ENCODE peak calls at places on chromosomes 2 and 18, in five cellular contexts. N, T, W, Q and K are unnamed samples.

GRCh38 chr2:161954103-161954502 is 119.9 kb downstream of the DPP4 start:
- DNase-seq in N (no peak), T (no peak), W (peak), Q (no peak), K (no peak)

GRCh38 chr2:45466045-45466444 is 145.0 kb downstream of the SRBD1 start:
- DNase-seq in N (no peak), T (no peak), W (no peak), Q (peak), K (no peak)

GRCh38 chr2:160339291-160339690 is 139.2 kb upstream of the ITGB6 start:
- DNase-seq in N (no peak), T (no peak), W (no peak), Q (no peak), K (no peak)

GRCh38 chr2:120395686-120396518 is 50.0 kb downstream of the INHBB start:
- DNase-seq in N (no peak), T (no peak), W (no peak), Q (peak), K (no peak)

GRCh38 chr2:204177977-204178522 is 241.5 kb downstream of the ICOS start:
- DNase-seq in N (no peak), T (no peak), W (peak), Q (peak), K (no peak)

GRCh38 chr2:191607101-191607500 is 70.8 kb upstream of the NABP1 start:
- DNase-seq in N (no peak), T (no peak), W (no peak), Q (no peak), K (no peak)

GRCh38 chr2:174048238-174048637 is 83.1 kb upstream of the SP3 start:
- DNase-seq in N (no peak), T (no peak), W (no peak), Q (no peak), K (no peak)

GRCh38 chr2:27723372-27724144 is 48.0 kb upstream of the MRPL33 start:
- DNase-seq in N (no peak), T (peak), W (no peak), Q (peak), K (no peak)

GRCh38 chr18:12946549-12947354 is 1.1 kb upstream of the SEH1L start:
- DNase-seq in N (peak), T (peak), W (no peak), Q (peak), K (no peak)

GRCh38 chr2:43100362-43100882 is 126.0 kb downstream of the ZFP36L2 start:
- DNase-seq in N (no peak), T (no peak), W (no peak), Q (no peak), K (no peak)

GRCh38 chr2:43099797-43100196 is 126.6 kb downstream of the ZFP36L2 start:
- DNase-seq in N (no peak), T (no peak), W (no peak), Q (no peak), K (no peak)

GRCh38 chr2:43101751-43102150 is 124.7 kb downstream of the ZFP36L2 start:
- DNase-seq in N (no peak), T (no peak), W (no peak), Q (peak), K (no peak)

GRCh38 chr2:43102366-43103092 is 123.9 kb downstream of the ZFP36L2 start:
- DNase-seq in N (no peak), T (peak), W (no peak), Q (peak), K (no peak)

GRCh38 chr2:43100883-43101662 is 125.3 kb downstream of the ZFP36L2 start:
- DNase-seq in N (no peak), T (peak), W (no peak), Q (peak), K (no peak)
- H3K4me3 ChIP-seq in N (no peak), T (no peak), W (no peak), Q (no peak), K (peak)

GRCh38 chr2:171294608-171295007 is 133.9 kb upstream of the TLK1 start:
- DNase-seq in N (no peak), T (no peak), W (no peak), Q (no peak), K (no peak)

GRCh38 chr2:171293661-171294060 is 133.0 kb upstream of the TLK1 start:
- DNase-seq in N (no peak), T (peak), W (no peak), Q (no peak), K (no peak)

GRCh38 chr2:171297951-171298350 is 135.8 kb downstream of the METTL8 start:
- DNase-seq in N (peak), T (peak), W (no peak), Q (no peak), K (no peak)
- H3K4me3 ChIP-seq in N (peak), T (no peak), W (no peak), Q (no peak), K (no peak)

GRCh38 chr2:148517296-148517695 is 127.3 kb upstream of the EPC2 start:
- DNase-seq in N (no peak), T (no peak), W (no peak), Q (no peak), K (no peak)

GRCh38 chr2:148515170-148515569 is 129.4 kb upstream of the EPC2 start:
- DNase-seq in N (no peak), T (no peak), W (no peak), Q (no peak), K (no peak)

GRCh38 chr2:148517822-148518221 is 126.7 kb upstream of the EPC2 start:
- DNase-seq in N (no peak), T (no peak), W (no peak), Q (no peak), K (no peak)

GRCh38 chr2:148513425-148513824 is 131.1 kb upstream of the EPC2 start:
- DNase-seq in N (no peak), T (no peak), W (no peak), Q (no peak), K (no peak)

GRCh38 chr2:148515976-148516375 is 128.6 kb upstream of the EPC2 start:
- DNase-seq in N (no peak), T (peak), W (no peak), Q (no peak), K (no peak)
- H3K4me3 ChIP-seq in N (no peak), T (no peak), W (no peak), Q (no peak), K (no peak)

GRCh38 chr2:48009256-48009655 is 103.0 kb upstream of the FBXO11 start:
- DNase-seq in N (no peak), T (no peak), W (no peak), Q (no peak), K (no peak)
- H3K4me3 ChIP-seq in N (no peak), T (no peak), W (no peak), Q (no peak), K (no peak)

DNA sequence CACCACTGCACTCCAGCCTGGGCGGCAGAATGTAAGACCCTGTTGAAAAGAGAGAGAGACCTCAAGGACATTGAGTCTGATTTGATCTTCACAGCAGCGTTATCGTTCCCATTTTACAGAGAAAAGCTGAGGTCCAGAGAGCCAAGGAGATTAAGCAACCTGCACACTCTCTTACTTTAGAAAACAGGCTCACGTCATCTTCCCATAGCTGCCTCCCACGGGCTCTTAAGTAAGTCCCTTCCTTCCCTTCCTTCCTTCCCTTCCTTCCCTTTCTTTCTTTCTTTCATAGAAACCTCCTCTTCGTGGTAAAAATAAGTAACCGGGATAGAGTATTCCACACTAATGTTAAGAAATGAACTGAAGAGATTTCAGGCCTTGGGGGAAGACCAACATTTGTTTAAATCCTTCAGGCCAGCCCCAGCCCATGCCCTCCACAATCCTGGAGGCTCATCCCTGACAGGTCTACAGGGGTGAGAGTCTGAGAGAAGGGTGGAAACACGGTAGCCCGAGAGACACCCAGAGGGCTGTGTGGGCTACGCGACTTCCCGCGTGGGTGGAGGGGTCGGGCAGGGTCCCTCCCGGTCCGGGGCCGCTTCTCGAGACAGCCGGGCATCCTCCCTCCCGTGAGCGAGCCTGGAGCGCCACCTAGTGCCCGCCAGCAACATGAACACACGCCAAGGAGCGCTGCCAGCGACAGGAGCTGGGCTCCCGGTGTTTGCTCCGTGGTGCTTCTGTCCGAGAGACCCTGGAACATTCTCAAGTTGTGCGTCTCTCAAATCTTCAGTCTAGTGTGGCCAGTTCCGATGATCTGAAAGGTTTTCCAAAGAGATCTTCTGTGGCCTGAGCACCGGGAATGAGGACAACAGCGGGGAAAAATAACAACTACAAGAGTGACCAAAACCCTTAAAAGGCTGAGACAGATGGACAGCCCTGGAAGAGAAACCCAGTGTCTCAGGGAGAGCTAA is 160.3 kb downstream of the INO80D start:
- DNase-seq in N (no peak), T (peak), W (peak), Q (peak), K (no peak)
- H3K4me3 ChIP-seq in N (peak), T (peak), W (no peak), Q (no peak), K (peak)

DNA sequence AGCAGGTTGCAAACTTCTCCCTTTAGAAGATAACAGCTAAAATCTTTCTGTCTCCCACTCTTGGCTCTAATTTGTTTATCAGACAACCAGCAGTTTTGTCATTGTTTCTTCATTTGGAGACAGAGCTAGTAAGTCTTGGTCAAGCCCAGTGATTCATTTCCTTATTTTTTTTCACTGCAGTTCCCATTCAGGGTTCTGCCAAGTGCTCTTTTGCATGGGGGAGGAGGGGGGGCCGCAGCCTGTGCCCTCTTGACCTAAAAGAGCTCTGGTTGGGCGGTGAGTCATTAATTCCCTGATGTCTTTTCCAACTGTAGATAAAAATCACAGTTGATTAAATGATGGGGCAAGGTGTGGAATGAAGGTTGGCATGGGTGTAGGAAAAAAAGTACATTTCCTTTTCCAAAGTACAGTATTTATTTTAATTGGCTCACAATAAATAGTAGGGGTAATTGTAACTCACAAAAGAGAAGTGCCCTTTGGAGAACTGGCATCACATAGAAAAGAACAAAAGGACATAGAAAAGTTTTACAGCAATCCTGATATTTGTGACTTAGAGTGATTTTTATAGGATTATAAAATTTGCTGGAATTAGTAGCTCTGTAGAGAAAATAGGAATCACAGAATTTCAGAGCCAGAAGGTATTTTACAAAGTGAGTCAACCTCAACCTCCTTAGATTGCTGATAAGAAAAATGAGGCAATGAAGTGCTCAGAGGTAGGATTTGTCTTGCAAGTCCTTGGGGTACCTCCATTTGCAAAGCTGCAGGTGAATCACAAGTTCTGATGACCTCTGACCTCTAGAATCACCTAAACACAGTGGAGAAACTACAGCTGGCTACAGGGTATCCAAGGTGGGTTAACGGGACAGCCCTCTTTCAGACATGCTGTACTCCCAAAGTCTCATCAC is 133.5 kb downstream of the SOCS6 start:
- DNase-seq in N (no peak), T (peak), W (no peak), Q (no peak), K (no peak)
- H3K4me3 ChIP-seq in N (no peak), T (no peak), W (no peak), Q (no peak), K (no peak)

DNA sequence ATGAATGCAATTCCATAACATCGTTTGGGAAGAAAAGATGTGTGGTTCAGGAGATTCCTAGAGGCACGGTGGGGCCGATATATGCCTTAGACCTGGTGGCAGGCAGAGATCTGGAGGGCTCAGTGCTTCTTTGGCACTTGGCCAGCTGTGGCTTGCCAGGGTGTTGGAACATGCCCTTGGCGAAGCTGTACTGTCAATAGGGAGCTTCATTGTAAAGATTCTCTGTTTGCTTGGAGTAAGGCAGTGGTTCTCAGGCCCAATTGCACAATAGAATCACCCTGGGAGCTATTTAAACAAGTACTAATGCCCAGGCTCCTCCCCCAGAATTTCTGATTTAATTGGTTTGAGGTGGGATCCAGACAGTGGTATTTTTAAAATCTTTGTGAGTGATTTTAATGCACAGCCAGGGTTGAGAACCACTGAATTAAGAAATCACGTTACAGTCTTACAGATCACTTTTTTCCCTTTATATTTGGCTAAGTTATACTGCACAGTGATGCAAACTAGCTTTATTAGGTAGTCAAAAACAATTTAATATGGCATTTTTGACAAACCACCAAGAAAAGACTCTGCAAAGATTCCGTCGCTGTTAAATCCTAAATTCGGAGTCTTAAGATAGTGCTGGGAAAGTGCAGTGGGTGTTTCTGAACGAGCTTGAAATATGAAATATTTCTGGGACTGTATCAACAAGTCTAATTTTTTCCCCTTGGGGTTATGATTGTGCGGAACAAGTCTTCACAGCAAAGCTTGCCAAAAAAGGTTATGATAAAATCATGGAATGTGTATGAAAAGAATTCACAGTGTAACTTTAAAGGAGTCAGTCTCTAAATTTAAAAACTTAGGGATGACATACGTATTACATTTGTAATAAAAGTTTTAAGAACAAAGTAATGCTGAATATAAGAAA is 78.0 kb downstream of the CRIM1 start:
- DNase-seq in N (peak), T (peak), W (no peak), Q (no peak), K (no peak)
- H3K4me3 ChIP-seq in N (no peak), T (no peak), W (no peak), Q (no peak), K (peak)

DNA sequence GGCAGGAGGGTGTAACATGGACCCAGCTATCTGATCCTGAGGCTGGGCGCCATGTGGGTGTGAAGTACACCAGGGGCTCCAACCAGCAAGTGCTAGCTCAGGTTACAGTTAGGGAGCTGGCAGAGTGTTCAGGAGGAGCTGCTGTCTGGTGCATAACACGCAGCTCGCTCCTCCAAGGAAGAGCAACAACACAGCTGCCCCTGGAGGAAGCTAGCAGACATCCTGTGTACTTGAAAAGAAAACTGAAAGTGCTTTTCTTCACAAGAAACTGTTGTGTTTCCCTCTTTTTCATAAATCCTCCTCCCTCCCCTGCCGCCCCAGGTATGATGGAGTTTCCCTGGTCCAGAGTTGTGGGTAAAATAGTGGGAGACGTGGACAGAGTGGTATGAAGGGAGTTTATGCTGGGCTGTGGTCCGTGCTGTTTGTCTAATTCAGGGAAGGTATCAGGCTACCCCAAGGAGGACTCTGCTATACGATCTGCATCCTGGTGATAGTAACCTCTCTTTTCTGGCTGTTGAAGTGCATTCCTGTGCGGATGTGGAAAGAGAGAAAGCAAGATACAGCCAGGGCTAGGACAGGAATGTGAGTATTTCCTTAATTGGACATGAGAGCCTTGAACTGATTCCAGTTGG is 6.1 kb upstream of the LBH start:
- DNase-seq in N (peak), T (peak), W (peak), Q (peak), K (no peak)
- H3K4me3 ChIP-seq in N (peak), T (peak), W (peak), Q (no peak), K (peak)